ENCODE peak calls at places on chromosomes 11 and 22, in nine cellular contexts. L is fibroblast of pulmonary artery; W is Calu3; S is Caco-2; A is GM12878; G is AG04450; H is CD4-positive, alpha-beta T cell; T is body of pancreas; J is OCI-LY7. E is an unnamed sample.

GRCh38 chr11:23653071-23653675 is 792.9 kb upstream of the CCDC179 start:
- DNase-seq in L (no peak), W (no peak), S (no peak), A (no peak), G (no peak), H (no peak), T (no peak), J (no peak), E (no peak)

GRCh38 chr11:113664069-113664980 is 41.8 kb downstream of the TMPRSS5 start:
- DNase-seq in L (no peak), W (peak; percentile 23), S (peak; percentile 86), A (no peak), G (no peak), H (no peak), T (no peak), J (no peak), E (no peak)

GRCh38 chr11:88103337-88104206 is 71.7 kb downstream of the RAB38 start:
- DNase-seq in L (peak; percentile 73), W (peak; percentile 70), S (peak; percentile 89), A (peak; percentile 53), G (peak; percentile 1), H (peak; percentile 1), T (peak; percentile 57), J (peak; percentile 51), E (no peak)

GRCh38 chr11:129426776-129427175 is 51.1 kb downstream of the BARX2 start:
- DNase-seq in L (no peak), W (no peak), S (no peak), A (no peak), G (no peak), H (no peak), T (no peak), J (no peak), E (no peak)

GRCh38 chr22:35987487-35987886 is 41.1 kb downstream of the RBFOX2 start:
- DNase-seq in L (peak; percentile 38), W (no peak), S (no peak), A (no peak), G (no peak), H (no peak), T (no peak), J (no peak), E (no peak)

GRCh38 chr11:19777032-19777341 is 64.3 kb downstream of the NAV2 start:
- DNase-seq in L (no peak), W (peak; percentile 47), S (no peak), A (no peak), G (no peak), H (no peak), T (peak; percentile 55), J (no peak), E (no peak)

GRCh38 chr11:2977113-2977512 is 15.0 kb downstream of the NAP1L4 start:
- DNase-seq in L (no peak), W (no peak), S (no peak), A (no peak), G (no peak), H (no peak), T (no peak), J (no peak), E (no peak)

GRCh38 chr11:17579451-17579850 is 32.4 kb downstream of the OTOG start:
- DNase-seq in L (no peak), W (no peak), S (no peak), A (no peak), G (no peak), H (no peak), T (no peak), J (no peak), E (no peak)

GRCh38 chr11:60193687-60194433 is 11.0 kb upstream of the MS4A6A start:
- DNase-seq in L (peak; percentile 68), W (peak; percentile 41), S (peak; percentile 58), A (peak; percentile 80), G (no peak), H (peak; percentile 41), T (peak; percentile 74), J (peak; percentile 61), E (no peak)

GRCh38 chr22:40751250-40751649 is 67.9 kb downstream of the SLC25A17 start:
- DNase-seq in L (no peak), W (no peak), S (no peak), A (no peak), G (no peak), H (no peak), T (peak; percentile 6), J (no peak), E (no peak)

GRCh38 chr22:48453751-48454485 is 1373.8 kb downstream of the BRD1 start:
- DNase-seq in L (no peak), W (no peak), S (no peak), A (no peak), G (no peak), H (no peak), T (no peak), J (no peak), E (no peak)

GRCh38 chr11:64745219-64745522 is 1.2 kb upstream of the RASGRP2 start:
- DNase-seq in L (no peak), W (no peak), S (peak; percentile 27), A (no peak), G (no peak), H (peak; percentile 90), T (peak; percentile 75), J (peak; percentile 96), E (peak; percentile 88)

GRCh38 chr11:104905271-104905670 is 7.0 kb upstream of the CASP12 start:
- DNase-seq in L (no peak), W (no peak), S (no peak), A (no peak), G (no peak), H (no peak), T (no peak), J (no peak), E (no peak)

GRCh38 chr22:47736166-47737034 is 974.0 kb downstream of the TBC1D22A start:
- DNase-seq in L (no peak), W (no peak), S (no peak), A (no peak), G (no peak), H (no peak), T (no peak), J (no peak), E (no peak)

GRCh38 chr11:250740-251299 is 14.0 kb downstream of the PSMD13 start:
- DNase-seq in L (peak; percentile 69), W (peak; percentile 58), S (peak; percentile 57), A (no peak), G (no peak), H (peak; percentile 84), T (peak; percentile 73), J (peak; percentile 60), E (peak; percentile 60)

GRCh38 chr11:83648610-83649467 is 362.7 kb upstream of the CCDC90B start:
- DNase-seq in L (no peak), W (no peak), S (no peak), A (no peak), G (no peak), H (no peak), T (no peak), J (no peak), E (no peak)

GRCh38 chr11:34234086-34234740 is 123.6 kb downstream of the ABTB2 start:
- DNase-seq in L (peak; percentile 75), W (peak; percentile 81), S (peak; percentile 57), A (peak; percentile 88), G (no peak), H (peak; percentile 78), T (peak; percentile 60), J (peak; percentile 68), E (peak; percentile 67)

GRCh38 chr11:1586699-1587098 is 1.6 kb upstream of the KRTAP5-1 start:
- DNase-seq in L (no peak), W (no peak), S (no peak), A (no peak), G (no peak), H (no peak), T (no peak), J (no peak), E (no peak)

GRCh38 chr11:26575946-26576345 is 3.9 kb upstream of the MUC15 start:
- DNase-seq in L (peak; percentile 50), W (no peak), S (no peak), A (no peak), G (no peak), H (no peak), T (no peak), J (no peak), E (no peak)

GRCh38 chr11:102138677-102139076 is 28.4 kb downstream of the YAP1 start:
- DNase-seq in L (peak; percentile 81), W (no peak), S (no peak), A (no peak), G (peak; percentile 67), H (no peak), T (no peak), J (no peak), E (no peak)

GRCh38 chr22:43291381-43291780 is 51.8 kb downstream of the SCUBE1 start:
- DNase-seq in L (no peak), W (no peak), S (no peak), A (no peak), G (no peak), H (no peak), T (no peak), J (no peak), E (no peak)
- TF ChIP-seq CTCF in L (no peak), W (no peak), S (no peak), A (no peak), G (no peak), H (no peak), T (no peak), J (no peak), E (no peak)

DNA sequence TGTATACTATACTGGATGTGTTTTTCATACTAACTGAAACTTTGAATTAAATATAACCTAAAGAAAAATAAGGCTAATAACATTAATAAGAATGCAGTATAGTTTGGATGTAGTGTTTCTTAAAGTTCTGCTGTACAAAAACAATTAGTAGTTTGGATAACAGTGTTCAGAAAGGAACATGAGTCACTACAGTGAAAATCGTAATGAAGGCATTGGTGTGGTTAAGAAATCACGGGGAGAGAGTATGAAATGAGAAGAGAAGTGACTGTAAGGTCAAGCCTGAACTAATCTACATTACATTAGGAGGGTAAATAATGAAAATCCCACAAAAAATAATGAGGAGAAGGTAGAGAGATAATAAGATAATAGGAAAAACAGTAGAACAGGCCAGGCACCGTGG is 726.6 kb upstream of the ARHGAP42 start:
- DNase-seq in L (no peak), W (no peak), S (no peak), A (no peak), G (no peak), H (no peak), T (no peak), J (no peak), E (no peak)
- TF ChIP-seq CTCF in L (no peak), W (no peak), S (no peak), A (no peak), G (no peak), H (no peak), T (no peak), J (no peak), E (no peak)

GRCh38 chr22:20916916-20917810 is at the start of gene CRKL:
- DNase-seq in L (peak; percentile 98), W (peak; percentile 97), S (peak; percentile 96), A (peak; percentile 83), G (peak; percentile 93), H (peak; percentile 95), T (peak; percentile 98), J (peak; percentile 98), E (peak; percentile 89)
- TF ChIP-seq CTCF in L (peak; percentile 79), W (peak; percentile 90), S (peak; percentile 81), A (peak; percentile 92), G (peak; percentile 94), H (peak; percentile 97), T (peak; percentile 98), J (peak; percentile 91), E (peak; percentile 66)

DNA sequence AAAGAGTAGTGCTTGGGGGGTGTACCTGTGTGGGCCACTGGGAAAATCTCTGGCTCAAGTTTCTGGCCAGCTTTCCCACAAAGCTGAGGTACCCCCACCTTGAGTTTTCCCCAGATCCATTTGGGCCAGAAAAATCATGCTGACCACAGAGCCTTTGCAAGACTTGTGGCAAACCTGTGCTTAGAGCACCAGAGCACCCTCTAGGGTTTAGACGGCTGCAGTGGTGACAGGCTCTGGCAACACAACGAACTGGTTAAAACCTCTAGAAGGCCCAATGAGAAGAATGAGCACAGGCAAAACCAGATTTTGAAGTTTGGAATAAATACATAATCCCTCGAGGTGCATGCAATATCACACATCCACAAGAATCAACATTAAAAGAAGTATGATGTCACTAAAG is 290.7 kb upstream of the FOLH1 start:
- DNase-seq in L (no peak), W (no peak), S (no peak), A (no peak), G (no peak), H (no peak), T (no peak), J (no peak), E (no peak)
- TF ChIP-seq CTCF in L (no peak), W (no peak), S (no peak), A (no peak), G (no peak), H (no peak), T (no peak), J (no peak), E (no peak)

E was measured in activated B cell treated with CpG ODN at 0.5 μM for 24 hours.